ENCODE peak calls at places on chromosomes 4 and X, in six cellular contexts. B is GM23338, R is psoas muscle, F is heart right ventricle, P is brain microvascular endothelial cell, J is lung. N is an unnamed sample.

GRCh38 chr4:114100288-114101031 is 121.0 kb upstream of the ARSJ start:
- DNase-seq in F (no peak), R (no peak), J (no peak), P (no peak), B (no peak), N (no peak)

GRCh38 chr4:166257891-166258290 is 384.9 kb downstream of the TLL1 start:
- DNase-seq in J (no peak), F (no peak), P (no peak), B (no peak), R (no peak), N (no peak)

GRCh38 chrX:154596290-154596929 is 11.5 kb downstream of the CTAG1A start:
- DNase-seq in P (peak; percentile 8), R (no peak), B (peak; percentile 89), F (no peak), J (no peak), N (no peak)

GRCh38 chr4:102454278-102454677 is 46.9 kb upstream of the NFKB1 start:
- DNase-seq in R (no peak), F (no peak), P (no peak), J (no peak), B (no peak), N (no peak)

GRCh38 chr4:139152249-139152648 is 24.8 kb downstream of the ELF2 start:
- DNase-seq in R (no peak), B (no peak), P (no peak), F (no peak), J (no peak), N (no peak)

GRCh38 chrX:80808854-80809493 is 703 bp downstream of the BRWD3 start:
- DNase-seq in P (no peak), B (peak; percentile 32), J (no peak), F (peak; percentile 6), R (no peak), N (no peak)

GRCh38 chr4:21544410-21544809 is 404.2 kb downstream of the KCNIP4 start:
- DNase-seq in B (peak; percentile 26), J (no peak), F (no peak), P (no peak), R (no peak), N (no peak)

GRCh38 chrX:19715711-19716638 is 171.4 kb downstream of the SH3KBP1 start:
- DNase-seq in F (no peak), J (peak; percentile 47), B (no peak), P (no peak), R (no peak), N (no peak)

GRCh38 chr4:59540311-59540710 is 1659.8 kb upstream of the ADGRL3 start:
- DNase-seq in P (no peak), R (no peak), F (no peak), J (no peak), B (no peak), N (no peak)

GRCh38 chr4:176404591-176404990 is 84.8 kb downstream of the SPCS3 start:
- DNase-seq in J (no peak), B (no peak), P (peak; percentile 52), F (no peak), R (no peak), N (no peak)

GRCh38 chr4:85909851-85910250 is 434.9 kb downstream of the ARHGAP24 start:
- DNase-seq in B (no peak), R (peak; percentile 15), J (no peak), P (no peak), F (peak; percentile 17), N (no peak)

GRCh38 chr4:140367738-140368137 is 5.7 kb upstream of the SCOC start:
- DNase-seq in P (peak; percentile 48), F (no peak), B (no peak), R (no peak), J (no peak), N (no peak)

GRCh38 chr4:119300072-119300387 is 21.9 kb downstream of the FABP2 start:
- DNase-seq in J (peak; percentile 41), F (peak; percentile 62), B (no peak), P (peak; percentile 64), R (peak; percentile 43), N (peak; percentile 71)

GRCh38 chr4:185068837-185069236 is 50.5 kb downstream of the HELT start:
- DNase-seq in P (no peak), J (no peak), F (no peak), R (no peak), B (peak; percentile 75), N (no peak)

GRCh38 chr4:128424524-128425195 is 137.0 kb upstream of the PGRMC2 start:
- DNase-seq in P (no peak), B (no peak), J (no peak), F (no peak), R (no peak), N (no peak)

GRCh38 chrX:44096666-44097065 is 123.5 kb upstream of the NDP start:
- DNase-seq in J (no peak), R (no peak), P (no peak), F (no peak), B (no peak), N (no peak)

GRCh38 chr4:139509727-139510410 is 46.1 kb downstream of the SETD7 start:
- DNase-seq in J (no peak), R (no peak), B (peak; percentile 79), F (peak; percentile 31), P (no peak), N (no peak)

GRCh38 chrX:69268637-69269036 is 103.4 kb upstream of the PJA1 start:
- DNase-seq in J (no peak), B (no peak), R (no peak), F (no peak), P (no peak), N (no peak)

GRCh38 chr4:144754562-144755410 is 108.8 kb downstream of the HHIP start:
- DNase-seq in P (peak; percentile 54), J (no peak), B (peak; percentile 62), R (no peak), F (no peak), N (no peak)

GRCh38 chr4:8004066-8004465 is 64.4 kb upstream of the AFAP1 start:
- DNase-seq in F (no peak), R (peak; percentile 10), B (no peak), J (no peak), P (no peak), N (no peak)

GRCh38 chr4:132227349-132228165 is 921.5 kb upstream of the PCDH10 start:
- DNase-seq in J (peak; percentile 31), P (peak; percentile 9), B (peak; percentile 80), R (peak; percentile 15), F (no peak), N (no peak)

GRCh38 chr4:2182981-2183380 is 58.9 kb downstream of the HAUS3 start:
- DNase-seq in R (no peak), B (no peak), J (no peak), F (no peak), P (no peak), N (no peak)

GRCh38 chr4:2180410-2180809 is 61.5 kb downstream of the HAUS3 start:
- DNase-seq in F (no peak), J (no peak), R (no peak), P (no peak), B (no peak), N (no peak)

GRCh38 chr4:2183394-2183793 is 58.5 kb downstream of the HAUS3 start:
- DNase-seq in P (no peak), B (no peak), J (no peak), F (no peak), R (no peak), N (no peak)

GRCh38 chr4:2186865-2187172 is 55.1 kb downstream of the HAUS3 start:
- DNase-seq in R (no peak), B (no peak), P (no peak), J (no peak), F (no peak), N (no peak)

DNA sequence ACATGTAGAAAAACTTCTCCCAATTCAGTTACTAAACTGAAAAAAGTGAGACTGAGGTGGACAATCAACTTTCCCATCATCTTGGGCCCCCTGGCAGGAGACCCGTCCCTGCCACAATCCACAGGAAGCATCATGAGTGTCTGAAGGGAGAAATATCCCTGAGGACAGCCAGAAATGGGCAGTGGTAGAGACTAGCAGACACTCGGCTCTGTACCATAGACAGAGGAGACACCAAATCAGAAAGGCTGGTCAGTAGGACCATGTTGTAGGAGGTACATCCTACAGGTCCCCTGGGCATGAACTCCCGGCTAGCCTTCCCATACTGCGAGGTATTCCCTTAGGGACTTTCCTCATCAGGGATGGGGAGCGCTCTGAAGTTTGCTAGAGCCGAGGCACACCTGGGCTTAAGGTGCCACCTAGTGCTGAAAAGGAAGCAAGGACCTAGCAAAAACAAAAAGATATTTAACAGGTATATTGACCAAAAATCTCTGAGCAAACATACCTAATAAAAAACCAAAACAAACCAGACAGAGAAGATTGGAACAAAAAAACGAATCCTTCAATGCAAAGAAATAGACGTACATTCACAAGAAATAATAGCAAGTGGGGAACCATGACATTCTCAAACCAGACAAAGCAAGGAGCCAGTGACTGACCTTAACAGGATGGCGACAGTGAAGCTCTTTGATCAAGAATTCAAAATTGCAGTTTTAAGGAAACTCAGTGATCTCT is 55.6 kb downstream of the HAUS3 start:
- DNase-seq in J (no peak), R (no peak), B (peak; percentile 91), P (no peak), F (no peak), N (no peak)
- TF ChIP-seq CTCF in J (no peak), R (peak; percentile 35), B (peak; percentile 91), P (peak; percentile 62), F (no peak), N (no peak)

GRCh38 chrX:1661922-1662221 is 47.0 kb downstream of the ASMT start:
- DNase-seq in F (no peak), J (no peak), R (no peak), P (no peak), B (no peak), N (no peak)
- H3K27ac ChIP-seq in F (no peak overlapping the region), J (no peak overlapping the region), R (no peak overlapping the region), P (no peak overlapping the region), B (peak overlapping the region; percentile 63), N (no peak overlapping the region)

GRCh38 chrX:150966742-150967141 is 16.4 kb upstream of the HMGB3 start:
- DNase-seq in J (no peak), P (no peak), B (no peak), F (no peak), R (no peak), N (no peak)

GRCh38 chrX:150966235-150966634 is 16.9 kb upstream of the HMGB3 start:
- DNase-seq in F (no peak), P (no peak), B (no peak), R (no peak), J (no peak), N (no peak)

GRCh38 chrX:150958177-150958576 is 25.0 kb upstream of the HMGB3 start:
- DNase-seq in R (no peak), B (no peak), P (no peak), F (no peak), J (no peak), N (no peak)

GRCh38 chrX:150959557-150959956 is 23.6 kb upstream of the HMGB3 start:
- DNase-seq in B (no peak), R (no peak), J (no peak), P (no peak), F (no peak), N (no peak)

DNA sequence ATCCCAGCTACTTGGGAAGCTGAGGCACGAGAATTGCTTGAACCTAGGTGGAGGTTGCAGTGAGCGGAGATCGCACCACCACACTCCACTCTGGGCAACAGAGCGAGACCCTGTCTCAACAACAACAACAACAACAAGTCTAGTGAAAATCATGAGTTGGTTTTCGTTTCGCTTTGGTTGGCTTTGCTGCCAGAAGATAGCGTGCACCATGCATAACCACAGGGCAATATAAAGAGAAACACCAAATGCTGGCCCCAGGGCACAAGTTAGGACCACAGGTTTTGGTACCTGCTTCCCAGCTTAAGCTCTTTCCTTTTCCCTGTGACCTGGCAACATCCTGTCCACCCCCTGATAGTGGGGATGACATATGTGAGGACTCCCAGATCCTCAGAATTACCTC is 21.5 kb upstream of the HMGB3 start:
- DNase-seq in J (no peak), B (no peak), P (no peak), R (no peak), F (no peak), N (no peak)
- TF ChIP-seq CTCF in J (no peak), B (no peak), P (no peak), R (no peak), F (no peak), N (no peak)

GRCh38 chr4:39978904-39979303 is 1.2 kb upstream of the PDS5A start:
- DNase-seq in P (no peak), R (no peak), F (no peak), B (no peak), J (no peak), N (no peak)
- H3K27ac ChIP-seq in P (no peak overlapping the region), R (no peak overlapping the region), F (no peak overlapping the region), B (no peak overlapping the region), J (no peak overlapping the region), N (no peak overlapping the region)